ENCODE peak calls at places on chromosomes 13 and 19, in four cellular contexts. One of them, this sample, is unnamed.

GRCh38 chr13:113729329-113730019 is 29.6 kb upstream of the TMEM255B start:
- DNase-seq in NCI-H1092 treated with DMSO at 0.1 percent for 48 hours: no peak
- DNase-seq in CD8-positive, alpha-beta T cell: no peak
- DNase-seq in stimulated activated CD4-positive, alpha-beta T cell treated with anti-CD3 and anti-CD28 coated beads, Interleukin-1b, Interleukin-23, amount 100 ng/mL, for 24 hours: no peak
- DNase-seq in this sample: no peak

GRCh38 chr19:835201-835810 is 5.5 kb upstream of the PRTN3 start:
- DNase-seq in NCI-H1092 treated with DMSO at 0.1 percent for 48 hours: no peak
- DNase-seq in CD8-positive, alpha-beta T cell: no peak
- DNase-seq in stimulated activated CD4-positive, alpha-beta T cell treated with anti-CD3 and anti-CD28 coated beads, Interleukin-1b, Interleukin-23, amount 100 ng/mL, for 24 hours: no peak
- DNase-seq in this sample: no peak

GRCh38 chr13:41596190-41596589 is 138.8 kb downstream of the RGCC start:
- DNase-seq in NCI-H1092 treated with DMSO at 0.1 percent for 48 hours: no peak
- DNase-seq in CD8-positive, alpha-beta T cell: no peak
- DNase-seq in stimulated activated CD4-positive, alpha-beta T cell treated with anti-CD3 and anti-CD28 coated beads, Interleukin-1b, Interleukin-23, amount 100 ng/mL, for 24 hours: no peak
- DNase-seq in this sample: no peak

GRCh38 chr19:16076958-16077611 is 790 bp downstream of the TPM4 start:
- DNase-seq in NCI-H1092 treated with DMSO at 0.1 percent for 48 hours: peak
- DNase-seq in CD8-positive, alpha-beta T cell: peak
- DNase-seq in stimulated activated CD4-positive, alpha-beta T cell treated with anti-CD3 and anti-CD28 coated beads, Interleukin-1b, Interleukin-23, amount 100 ng/mL, for 24 hours: no peak
- DNase-seq in this sample: peak

GRCh38 chr19:15324791-15325519 is 7.4 kb downstream of the BRD4 start:
- DNase-seq in NCI-H1092 treated with DMSO at 0.1 percent for 48 hours: no peak
- DNase-seq in CD8-positive, alpha-beta T cell: peak
- DNase-seq in stimulated activated CD4-positive, alpha-beta T cell treated with anti-CD3 and anti-CD28 coated beads, Interleukin-1b, Interleukin-23, amount 100 ng/mL, for 24 hours: no peak
- DNase-seq in this sample: no peak

GRCh38 chr19:40388486-40388885 is 1.5 kb downstream of the HIPK4 start:
- DNase-seq in NCI-H1092 treated with DMSO at 0.1 percent for 48 hours: no peak
- DNase-seq in CD8-positive, alpha-beta T cell: no peak
- DNase-seq in stimulated activated CD4-positive, alpha-beta T cell treated with anti-CD3 and anti-CD28 coated beads, Interleukin-1b, Interleukin-23, amount 100 ng/mL, for 24 hours: no peak
- DNase-seq in this sample: no peak

GRCh38 chr19:48319647-48320537 is 5.5 kb upstream of the EMP3 start:
- DNase-seq in NCI-H1092 treated with DMSO at 0.1 percent for 48 hours: peak
- DNase-seq in CD8-positive, alpha-beta T cell: peak
- DNase-seq in stimulated activated CD4-positive, alpha-beta T cell treated with anti-CD3 and anti-CD28 coated beads, Interleukin-1b, Interleukin-23, amount 100 ng/mL, for 24 hours: peak
- DNase-seq in this sample: peak

GRCh38 chr13:24339937-24340607 is 30.7 kb downstream of the C1QTNF9 start:
- DNase-seq in NCI-H1092 treated with DMSO at 0.1 percent for 48 hours: no peak
- DNase-seq in CD8-positive, alpha-beta T cell: no peak
- DNase-seq in stimulated activated CD4-positive, alpha-beta T cell treated with anti-CD3 and anti-CD28 coated beads, Interleukin-1b, Interleukin-23, amount 100 ng/mL, for 24 hours: no peak
- DNase-seq in this sample: no peak

GRCh38 chr13:75153834-75154233 is 328.1 kb downstream of the TBC1D4 start:
- DNase-seq in NCI-H1092 treated with DMSO at 0.1 percent for 48 hours: no peak
- DNase-seq in CD8-positive, alpha-beta T cell: no peak
- DNase-seq in stimulated activated CD4-positive, alpha-beta T cell treated with anti-CD3 and anti-CD28 coated beads, Interleukin-1b, Interleukin-23, amount 100 ng/mL, for 24 hours: no peak
- DNase-seq in this sample: no peak

GRCh38 chr13:94157705-94158218 is 321.7 kb downstream of the DCT start:
- DNase-seq in NCI-H1092 treated with DMSO at 0.1 percent for 48 hours: no peak
- DNase-seq in CD8-positive, alpha-beta T cell: no peak
- DNase-seq in stimulated activated CD4-positive, alpha-beta T cell treated with anti-CD3 and anti-CD28 coated beads, Interleukin-1b, Interleukin-23, amount 100 ng/mL, for 24 hours: no peak
- DNase-seq in this sample: no peak

GRCh38 chr13:31050486-31051400 is 111.0 kb downstream of the HSPH1 start:
- DNase-seq in NCI-H1092 treated with DMSO at 0.1 percent for 48 hours: no peak
- DNase-seq in CD8-positive, alpha-beta T cell: no peak
- DNase-seq in stimulated activated CD4-positive, alpha-beta T cell treated with anti-CD3 and anti-CD28 coated beads, Interleukin-1b, Interleukin-23, amount 100 ng/mL, for 24 hours: no peak
- DNase-seq in this sample: no peak

GRCh38 chr19:46919324-46919723 is 58.5 kb downstream of the ARHGAP35 start:
- DNase-seq in NCI-H1092 treated with DMSO at 0.1 percent for 48 hours: no peak
- DNase-seq in CD8-positive, alpha-beta T cell: no peak
- DNase-seq in stimulated activated CD4-positive, alpha-beta T cell treated with anti-CD3 and anti-CD28 coated beads, Interleukin-1b, Interleukin-23, amount 100 ng/mL, for 24 hours: no peak
- DNase-seq in this sample: no peak

GRCh38 chr13:80454245-80454644 is 113.3 kb upstream of the SPRY2 start:
- DNase-seq in NCI-H1092 treated with DMSO at 0.1 percent for 48 hours: no peak
- DNase-seq in CD8-positive, alpha-beta T cell: no peak
- DNase-seq in stimulated activated CD4-positive, alpha-beta T cell treated with anti-CD3 and anti-CD28 coated beads, Interleukin-1b, Interleukin-23, amount 100 ng/mL, for 24 hours: no peak
- DNase-seq in this sample: no peak

GRCh38 chr13:91247768-91248167 is 99.7 kb upstream of the MIR17HG start:
- DNase-seq in NCI-H1092 treated with DMSO at 0.1 percent for 48 hours: peak
- DNase-seq in CD8-positive, alpha-beta T cell: no peak
- DNase-seq in stimulated activated CD4-positive, alpha-beta T cell treated with anti-CD3 and anti-CD28 coated beads, Interleukin-1b, Interleukin-23, amount 100 ng/mL, for 24 hours: no peak
- DNase-seq in this sample: no peak

GRCh38 chr13:40798380-40798779 is 9.0 kb downstream of the SLC25A15 start:
- DNase-seq in NCI-H1092 treated with DMSO at 0.1 percent for 48 hours: no peak
- DNase-seq in CD8-positive, alpha-beta T cell: no peak
- DNase-seq in stimulated activated CD4-positive, alpha-beta T cell treated with anti-CD3 and anti-CD28 coated beads, Interleukin-1b, Interleukin-23, amount 100 ng/mL, for 24 hours: no peak
- DNase-seq in this sample: no peak

GRCh38 chr13:110914293-110915056 is 394 bp downstream of the ANKRD10 start:
- DNase-seq in NCI-H1092 treated with DMSO at 0.1 percent for 48 hours: peak
- DNase-seq in CD8-positive, alpha-beta T cell: peak
- DNase-seq in stimulated activated CD4-positive, alpha-beta T cell treated with anti-CD3 and anti-CD28 coated beads, Interleukin-1b, Interleukin-23, amount 100 ng/mL, for 24 hours: peak
- DNase-seq in this sample: peak

GRCh38 chr13:36666482-36667264 is 7.1 kb upstream of the SERTM1 start:
- DNase-seq in NCI-H1092 treated with DMSO at 0.1 percent for 48 hours: peak
- DNase-seq in CD8-positive, alpha-beta T cell: no peak
- DNase-seq in stimulated activated CD4-positive, alpha-beta T cell treated with anti-CD3 and anti-CD28 coated beads, Interleukin-1b, Interleukin-23, amount 100 ng/mL, for 24 hours: no peak
- DNase-seq in this sample: no peak

GRCh38 chr13:51761638-51762350 is 42.2 kb downstream of the DHRS12 start:
- DNase-seq in NCI-H1092 treated with DMSO at 0.1 percent for 48 hours: no peak
- DNase-seq in CD8-positive, alpha-beta T cell: no peak
- DNase-seq in stimulated activated CD4-positive, alpha-beta T cell treated with anti-CD3 and anti-CD28 coated beads, Interleukin-1b, Interleukin-23, amount 100 ng/mL, for 24 hours: no peak
- DNase-seq in this sample: no peak

GRCh38 chr13:85828094-85828684 is 29.0 kb upstream of the SLITRK6 start:
- DNase-seq in NCI-H1092 treated with DMSO at 0.1 percent for 48 hours: peak
- DNase-seq in CD8-positive, alpha-beta T cell: no peak
- DNase-seq in stimulated activated CD4-positive, alpha-beta T cell treated with anti-CD3 and anti-CD28 coated beads, Interleukin-1b, Interleukin-23, amount 100 ng/mL, for 24 hours: no peak
- DNase-seq in this sample: peak

GRCh38 chr19:58305065-58305931 is at the start of gene ERVK3-1:
- DNase-seq in NCI-H1092 treated with DMSO at 0.1 percent for 48 hours: peak
- DNase-seq in CD8-positive, alpha-beta T cell: peak
- DNase-seq in stimulated activated CD4-positive, alpha-beta T cell treated with anti-CD3 and anti-CD28 coated beads, Interleukin-1b, Interleukin-23, amount 100 ng/mL, for 24 hours: peak
- DNase-seq in this sample: peak

GRCh38 chr19:9881720-9882119 is 46.6 kb downstream of the PIN1 start:
- DNase-seq in NCI-H1092 treated with DMSO at 0.1 percent for 48 hours: no peak
- DNase-seq in CD8-positive, alpha-beta T cell: no peak
- DNase-seq in stimulated activated CD4-positive, alpha-beta T cell treated with anti-CD3 and anti-CD28 coated beads, Interleukin-1b, Interleukin-23, amount 100 ng/mL, for 24 hours: no peak
- DNase-seq in this sample: peak

This sample was measured in NCI-H2171 treated with DMSO at 0.1 percent for 48 hours.